ENCODE peak calls at places on chromosomes 11 and 22, in six cellular contexts. T, L, X, W, I and P are unnamed samples.

GRCh38 chr22:19292262-19293230 is 1.0 kb upstream of the CLTCL1 start:
- DNase-seq in W (no peak), L (peak; percentile 69), T (peak; percentile 27), X (peak; percentile 53), I (no peak), P (peak; percentile 34)

GRCh38 chr11:14974021-14974698 is 2.0 kb upstream of the CALCA start:
- DNase-seq in L (no peak), X (no peak), W (no peak), T (no peak), I (no peak), P (no peak)

GRCh38 chr11:128902515-128903066 is 11.4 kb downstream of the KCNJ5 start:
- DNase-seq in T (no peak), W (peak; percentile 55), X (no peak), L (peak; percentile 50), I (no peak), P (peak; percentile 68)

GRCh38 chr11:117295438-117296137 is 4.4 kb downstream of the BACE1-AS start:
- DNase-seq in W (no peak), I (no peak), X (no peak), T (no peak), L (no peak), P (no peak)

GRCh38 chr11:6354651-6355485 is 34.6 kb upstream of the CAVIN3 start:
- DNase-seq in W (no peak), L (no peak), X (no peak), I (no peak), T (no peak), P (no peak)

GRCh38 chr22:24142831-24143230 is 38.5 kb upstream of the SUSD2 start:
- DNase-seq in W (no peak), I (no peak), X (no peak), T (no peak), L (no peak), P (no peak)

GRCh38 chr11:18379201-18379600 is 15.2 kb upstream of the LDHA start:
- DNase-seq in L (no peak), T (no peak), X (no peak), W (no peak), I (no peak), P (no peak)

GRCh38 chr11:95084509-95084908 is 5.1 kb upstream of the ENDOD1 start:
- DNase-seq in I (peak; percentile 80), W (no peak), L (no peak), X (no peak), T (no peak), P (peak; percentile 92)

GRCh38 chr22:24319451-24319850 is 48.8 kb downstream of the SPECC1L start:
- DNase-seq in L (no peak), I (peak; percentile 72), T (no peak), W (no peak), X (peak; percentile 47), P (peak; percentile 30)

GRCh38 chr11:92941676-92942571 is 27.5 kb upstream of the MTNR1B start:
- DNase-seq in X (peak; percentile 59), W (no peak), L (peak; percentile 33), T (no peak), I (peak; percentile 52), P (peak; percentile 47)

GRCh38 chr11:808427-809286 is 1.1 kb upstream of the RPLP2 start:
- DNase-seq in I (no peak), L (no peak), X (no peak), W (no peak), T (peak; percentile 91), P (no peak)

GRCh38 chr11:6303657-6304056 is 16.6 kb downstream of the CAVIN3 start:
- DNase-seq in T (no peak), X (no peak), W (no peak), I (no peak), L (no peak), P (no peak)

GRCh38 chr11:121564948-121565684 is 112.3 kb upstream of the SORL1-AS1 start:
- DNase-seq in X (no peak), L (no peak), T (no peak), I (no peak), W (no peak), P (no peak)
- H3K4me3 ChIP-seq in X (no peak overlapping the region), L (no peak overlapping the region), T (no peak overlapping the region), I (no peak overlapping the region), W (no peak overlapping the region), P (no peak overlapping the region)

GRCh38 chr11:76185511-76185910 is 20.8 kb downstream of the WNT11 start:
- DNase-seq in T (no peak), X (no peak), I (no peak), W (no peak), L (no peak), P (no peak)
- TF ChIP-seq CTCF in T (no peak), X (no peak), I (no peak), W (no peak), L (no peak), P (no peak)

GRCh38 chr22:38314140-38314991 is 2.9 kb downstream of the CSNK1E start:
- DNase-seq in T (no peak), L (peak; percentile 29), X (peak; percentile 47), I (no peak), W (no peak), P (peak; percentile 30)
- H3K4me3 ChIP-seq in T (peak overlapping the region; percentile 83), L (peak overlapping the region; percentile 89), X (peak overlapping the region; percentile 90), I (peak overlapping the region; percentile 99), W (no peak overlapping the region), P (peak overlapping the region; percentile 75)

DNA sequence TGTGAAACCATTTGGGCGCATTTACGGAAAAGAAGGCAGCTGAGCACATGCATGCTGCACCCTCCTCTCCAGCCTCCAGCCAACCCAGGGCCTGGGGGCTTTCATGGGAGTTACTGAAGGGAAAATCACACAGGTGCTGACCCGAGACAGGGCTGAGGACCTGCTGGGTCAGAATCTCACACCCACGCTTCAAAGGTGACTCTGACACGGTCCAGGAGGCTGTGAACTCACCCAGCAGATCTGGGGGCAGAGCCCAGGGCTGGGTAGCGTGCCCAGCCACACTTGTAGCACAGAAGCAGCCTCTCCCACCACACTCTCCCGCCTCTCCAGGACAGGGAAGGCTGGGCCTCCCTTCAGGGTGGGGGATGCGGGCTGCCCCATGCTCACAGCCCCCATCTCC is 347.6 kb downstream of the CTTN start:
- DNase-seq in I (no peak), L (no peak), W (no peak), X (no peak), T (no peak), P (no peak)
- TF ChIP-seq CTCF in I (no peak), L (no peak), W (no peak), X (no peak), T (no peak), P (no peak)

GRCh38 chr11:130448039-130448415 is 418 bp upstream of the ADAMTS15 start:
- DNase-seq in X (no peak), L (no peak), I (no peak), W (no peak), T (no peak), P (no peak)
- H3K4me3 ChIP-seq in X (peak overlapping the region; percentile 59), L (peak overlapping the region; percentile 66), I (peak overlapping the region; percentile 94), W (peak overlapping the region; percentile 39), T (peak overlapping the region; percentile 67), P (peak overlapping the region; percentile 48)

GRCh38 chr11:74673956-74674355 is 57.3 kb downstream of the CHRDL2 start:
- DNase-seq in X (peak; percentile 33), I (no peak), W (no peak), T (no peak), L (no peak), P (no peak)

GRCh38 chr11:74672956-74673895 is 58.0 kb downstream of the CHRDL2 start:
- DNase-seq in I (peak; percentile 94), W (peak; percentile 85), T (peak; percentile 92), L (peak; percentile 98), X (peak; percentile 98), P (peak; percentile 86)

GRCh38 chr11:74671520-74672196 is 59.6 kb downstream of the CHRDL2 start:
- DNase-seq in T (no peak), L (peak; percentile 83), X (peak; percentile 55), W (no peak), I (peak; percentile 83), P (peak; percentile 27)

GRCh38 chr11:74670171-74670570 is 61.1 kb downstream of the CHRDL2 start:
- DNase-seq in I (no peak), L (no peak), T (no peak), X (no peak), W (no peak), P (no peak)

DNA sequence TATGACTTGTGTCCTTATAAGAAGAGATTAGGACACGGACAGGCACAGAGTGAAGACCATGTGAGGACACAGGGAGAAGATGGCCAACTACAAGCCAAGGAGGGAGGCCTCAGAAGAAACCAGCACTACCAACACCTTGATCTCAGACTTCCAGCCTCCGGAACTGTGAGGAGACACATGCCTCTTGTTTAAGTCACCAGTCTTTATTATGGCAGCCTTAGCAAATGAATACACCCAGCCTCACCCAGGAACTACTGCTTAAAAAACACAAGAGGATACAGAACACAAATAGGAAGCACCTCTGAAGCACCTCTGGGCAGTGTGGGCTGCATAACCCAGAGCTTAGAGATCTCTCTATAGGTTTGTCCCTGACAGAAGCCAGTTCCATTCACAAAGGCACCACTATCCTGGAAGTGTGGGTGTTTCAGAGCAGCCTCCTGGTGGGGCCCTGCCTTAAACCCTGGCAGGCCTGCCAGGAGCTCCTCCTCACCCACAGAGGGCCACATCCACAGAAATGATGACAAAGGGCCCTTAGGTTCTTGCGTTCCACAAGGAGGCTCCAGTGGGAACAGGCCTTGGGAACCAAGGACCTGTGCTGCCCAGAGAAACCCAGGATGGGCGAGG is 58.8 kb downstream of the CHRDL2 start:
- DNase-seq in T (no peak), L (peak; percentile 29), W (no peak), I (peak; percentile 23), X (no peak), P (peak; percentile 52)
- TF ChIP-seq CTCF in T (no peak), L (no peak), W (no peak), I (peak; percentile 11), X (no peak), P (no peak)

GRCh38 chr22:44672632-44673031 is 29.4 kb upstream of the PRR5 start:
- DNase-seq in L (no peak), I (no peak), W (peak; percentile 66), X (no peak), T (no peak), P (no peak)
- H3K4me3 ChIP-seq in L (no peak overlapping the region), I (no peak overlapping the region), W (no peak overlapping the region), X (no peak overlapping the region), T (no peak overlapping the region), P (no peak overlapping the region)

DNA sequence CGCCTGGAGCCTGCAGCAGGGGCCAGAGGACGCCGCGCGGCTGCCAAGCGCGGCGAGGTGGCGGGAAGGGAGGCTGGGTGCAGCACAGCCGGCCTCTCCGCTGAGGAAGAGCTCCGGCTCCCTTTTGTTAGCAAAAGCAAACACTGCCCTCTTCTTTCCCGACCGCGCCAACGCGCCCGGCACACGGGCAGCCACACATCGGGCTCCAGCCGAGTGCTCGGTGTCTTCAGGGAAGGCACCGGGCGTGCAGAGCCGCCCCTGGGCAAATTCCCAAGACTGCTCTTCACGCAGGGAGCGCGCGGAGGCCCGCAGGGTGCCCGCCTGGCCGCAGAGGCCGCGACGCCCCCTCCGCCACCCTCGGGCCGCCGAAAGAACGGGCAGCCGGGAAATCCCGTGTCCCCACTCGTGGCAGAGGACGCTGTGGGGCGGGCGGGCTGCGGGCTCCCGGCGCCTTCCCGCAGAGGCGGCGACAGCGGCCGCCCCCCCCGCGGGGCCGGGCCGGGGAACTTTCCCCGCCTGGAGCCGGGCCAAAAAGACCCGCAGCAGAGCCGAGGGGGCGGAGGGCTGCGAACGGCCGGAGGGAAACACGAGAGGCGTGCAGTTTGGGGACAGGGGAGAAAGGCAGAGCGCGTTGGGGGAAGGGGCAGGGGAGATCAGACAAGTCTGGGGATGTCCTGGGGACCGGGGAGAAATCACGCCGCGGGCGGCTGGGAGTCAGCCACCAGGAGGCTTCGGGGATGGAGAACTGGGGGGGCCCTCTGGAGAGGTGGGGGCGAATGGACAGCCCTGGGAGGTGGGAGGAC is 931 bp downstream of the CADM1 start:
- DNase-seq in I (peak; percentile 34), W (peak; percentile 90), L (peak; percentile 39), X (peak; percentile 29), T (peak; percentile 80), P (peak; percentile 28)
- TF ChIP-seq CTCF in I (no peak), W (peak; percentile 47), L (peak; percentile 36), X (peak; percentile 24), T (peak; percentile 52), P (peak; percentile 20)